ENCODE peak calls at places on chromosomes 2 and 18, in nine cellular contexts. One of them, this sample, is unnamed.

GRCh38 chr2:225429718-225430117 is 30.2 kb downstream of the NYAP2 start:
- DNase-seq in tibial nerve: no peak
- DNase-seq in lower leg skin: no peak
- DNase-seq in H1: no peak
- DNase-seq in body of pancreas: peak; percentile 53
- DNase-seq in sigmoid colon: no peak
- DNase-seq in HCT116: no peak
- DNase-seq in Peyer's patch: no peak
- DNase-seq in IMR-90: peak; percentile 0
- DNase-seq in this sample: no peak

GRCh38 chr18:32930695-32931301 is 158.0 kb upstream of the KLHL14 start:
- DNase-seq in Peyer's patch: no peak
- DNase-seq in lower leg skin: no peak
- DNase-seq in H1: no peak
- DNase-seq in HCT116: peak; percentile 2
- DNase-seq in tibial nerve: no peak
- DNase-seq in sigmoid colon: no peak
- DNase-seq in IMR-90: peak; percentile 60
- DNase-seq in body of pancreas: no peak
- DNase-seq in this sample: no peak

GRCh38 chr18:24992491-24992890 is 359.5 kb downstream of the ZNF521 start:
- DNase-seq in sigmoid colon: no peak
- DNase-seq in tibial nerve: no peak
- DNase-seq in body of pancreas: no peak
- DNase-seq in IMR-90: peak; percentile 55
- DNase-seq in Peyer's patch: no peak
- DNase-seq in H1: no peak
- DNase-seq in HCT116: no peak
- DNase-seq in lower leg skin: no peak
- DNase-seq in this sample: no peak

GRCh38 chr2:128667391-128667790 is 348.7 kb upstream of the HS6ST1 start:
- DNase-seq in H1: no peak
- DNase-seq in sigmoid colon: no peak
- DNase-seq in HCT116: no peak
- DNase-seq in lower leg skin: peak; percentile 0
- DNase-seq in body of pancreas: no peak
- DNase-seq in Peyer's patch: no peak
- DNase-seq in tibial nerve: no peak
- DNase-seq in IMR-90: no peak
- DNase-seq in this sample: no peak

GRCh38 chr18:49608892-49609291 is 47.0 kb downstream of the LIPG start:
- DNase-seq in body of pancreas: no peak
- DNase-seq in lower leg skin: no peak
- DNase-seq in sigmoid colon: no peak
- DNase-seq in HCT116: no peak
- DNase-seq in IMR-90: no peak
- DNase-seq in H1: no peak
- DNase-seq in Peyer's patch: no peak
- DNase-seq in tibial nerve: no peak
- DNase-seq in this sample: no peak

GRCh38 chr2:225112362-225113111 is 70.3 kb upstream of the DOCK10 start:
- DNase-seq in sigmoid colon: no peak
- DNase-seq in body of pancreas: no peak
- DNase-seq in HCT116: no peak
- DNase-seq in Peyer's patch: no peak
- DNase-seq in H1: no peak
- DNase-seq in tibial nerve: no peak
- DNase-seq in lower leg skin: no peak
- DNase-seq in IMR-90: no peak
- DNase-seq in this sample: no peak

GRCh38 chr18:79283341-79283879 is 112.3 kb upstream of the NFATC1 start:
- DNase-seq in tibial nerve: no peak
- DNase-seq in H1: no peak
- DNase-seq in IMR-90: no peak
- DNase-seq in Peyer's patch: no peak
- DNase-seq in sigmoid colon: no peak
- DNase-seq in body of pancreas: no peak
- DNase-seq in HCT116: no peak
- DNase-seq in lower leg skin: no peak
- DNase-seq in this sample: no peak

GRCh38 chr2:19860022-19860421 is 41.8 kb downstream of the TTC32 start:
- DNase-seq in body of pancreas: no peak
- DNase-seq in tibial nerve: no peak
- DNase-seq in Peyer's patch: no peak
- DNase-seq in sigmoid colon: peak; percentile 81
- DNase-seq in lower leg skin: peak; percentile 42
- DNase-seq in HCT116: no peak
- DNase-seq in IMR-90: peak; percentile 85
- DNase-seq in H1: no peak
- DNase-seq in this sample: no peak

GRCh38 chr18:8912348-8913057 is 190.0 kb upstream of the NDUFV2 start:
- DNase-seq in H1: no peak
- DNase-seq in tibial nerve: no peak
- DNase-seq in IMR-90: no peak
- DNase-seq in HCT116: no peak
- DNase-seq in lower leg skin: no peak
- DNase-seq in Peyer's patch: peak; percentile 54
- DNase-seq in body of pancreas: no peak
- DNase-seq in sigmoid colon: no peak
- DNase-seq in this sample: no peak

GRCh38 chr2:65129276-65129612 is 662 bp downstream of the RAB1A start:
- DNase-seq in sigmoid colon: no peak
- DNase-seq in lower leg skin: no peak
- DNase-seq in H1: no peak
- DNase-seq in body of pancreas: no peak
- DNase-seq in HCT116: no peak
- DNase-seq in Peyer's patch: no peak
- DNase-seq in tibial nerve: no peak
- DNase-seq in IMR-90: no peak
- DNase-seq in this sample: no peak

GRCh38 chr2:28346587-28346986 is 46.1 kb upstream of the FOSL2 start:
- DNase-seq in H1: no peak
- DNase-seq in tibial nerve: no peak
- DNase-seq in Peyer's patch: no peak
- DNase-seq in sigmoid colon: peak; percentile 76
- DNase-seq in IMR-90: peak; percentile 89
- DNase-seq in body of pancreas: no peak
- DNase-seq in lower leg skin: no peak
- DNase-seq in HCT116: no peak
- DNase-seq in this sample: no peak

GRCh38 chr2:239292956-239293355 is 107.9 kb downstream of the HDAC4 start:
- DNase-seq in lower leg skin: no peak
- DNase-seq in HCT116: no peak
- DNase-seq in tibial nerve: no peak
- DNase-seq in Peyer's patch: peak; percentile 22
- DNase-seq in body of pancreas: no peak
- DNase-seq in IMR-90: no peak
- DNase-seq in sigmoid colon: peak; percentile 67
- DNase-seq in H1: no peak
- DNase-seq in this sample: peak; percentile 12

GRCh38 chr2:239290618-239291504 is 110.0 kb downstream of the HDAC4 start:
- DNase-seq in Peyer's patch: peak; percentile 41
- DNase-seq in lower leg skin: no peak
- DNase-seq in IMR-90: no peak
- DNase-seq in tibial nerve: no peak
- DNase-seq in H1: no peak
- DNase-seq in HCT116: no peak
- DNase-seq in body of pancreas: peak; percentile 8
- DNase-seq in sigmoid colon: peak; percentile 85
- DNase-seq in this sample: peak; percentile 11

GRCh38 chr2:239292531-239292930 is 108.3 kb downstream of the HDAC4 start:
- DNase-seq in HCT116: no peak
- DNase-seq in H1: no peak
- DNase-seq in tibial nerve: no peak
- DNase-seq in lower leg skin: no peak
- DNase-seq in IMR-90: no peak
- DNase-seq in Peyer's patch: no peak
- DNase-seq in sigmoid colon: no peak
- DNase-seq in body of pancreas: no peak
- DNase-seq in this sample: no peak

GRCh38 chr2:239293450-239294430 is 107.1 kb downstream of the HDAC4 start:
- DNase-seq in IMR-90: no peak
- DNase-seq in H1: no peak
- DNase-seq in Peyer's patch: peak; percentile 49
- DNase-seq in body of pancreas: peak; percentile 5
- DNase-seq in lower leg skin: no peak
- DNase-seq in HCT116: no peak
- DNase-seq in tibial nerve: no peak
- DNase-seq in sigmoid colon: peak; percentile 67
- DNase-seq in this sample: no peak

DNA sequence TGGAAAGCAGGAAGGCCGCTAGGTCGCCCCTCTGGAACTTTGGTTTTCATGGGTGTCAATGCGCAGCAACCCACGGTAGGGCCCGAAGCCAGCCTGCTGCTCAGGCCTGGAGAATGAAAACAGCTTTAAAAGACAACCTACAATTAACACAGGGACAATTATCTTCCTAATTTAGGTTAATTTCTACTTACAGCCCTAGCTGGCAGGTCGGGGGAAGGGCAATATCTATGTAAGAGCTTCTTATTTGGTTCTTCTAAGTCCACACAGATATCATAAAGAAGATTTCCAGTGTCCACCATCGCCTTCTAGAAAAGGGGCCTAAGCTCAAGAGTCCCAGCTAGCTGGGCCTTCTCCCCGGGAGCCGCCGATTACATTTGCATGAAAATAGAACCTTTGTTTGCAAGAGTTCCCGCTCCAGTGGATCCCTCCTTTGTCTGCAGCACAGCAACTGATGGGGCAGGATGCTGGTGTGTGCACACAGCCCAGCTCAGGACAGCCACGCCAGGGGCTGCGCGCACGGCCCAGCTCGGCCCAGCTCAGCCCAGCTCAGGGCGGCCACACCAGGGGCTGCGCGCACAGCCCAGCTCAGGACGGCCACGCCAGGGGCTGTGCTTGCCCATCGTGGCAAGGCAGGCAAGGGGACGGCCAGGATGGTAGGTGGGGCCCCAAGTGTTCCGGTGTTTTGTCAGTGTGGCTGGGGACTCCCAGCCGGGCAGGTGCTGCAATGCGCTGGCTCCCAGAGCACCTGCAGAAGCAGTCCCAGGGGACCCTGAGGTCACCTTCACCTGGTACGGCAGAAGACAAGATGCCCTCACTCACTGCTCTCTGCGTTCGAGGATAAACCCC is 109.1 kb downstream of the HDAC4 start:
- DNase-seq in IMR-90: no peak
- DNase-seq in body of pancreas: peak; percentile 11
- DNase-seq in Peyer's patch: peak; percentile 41
- DNase-seq in HCT116: no peak
- DNase-seq in sigmoid colon: peak; percentile 61
- DNase-seq in lower leg skin: no peak
- DNase-seq in tibial nerve: no peak
- DNase-seq in H1: peak; percentile 78
- DNase-seq in this sample: no peak
- TF ChIP-seq POLR2A in IMR-90: no peak
- TF ChIP-seq POLR2A in body of pancreas: no peak
- TF ChIP-seq POLR2A in Peyer's patch: no peak
- TF ChIP-seq POLR2A in HCT116: no peak
- TF ChIP-seq POLR2A in sigmoid colon: no peak
- TF ChIP-seq POLR2A in lower leg skin: no peak
- TF ChIP-seq POLR2A in tibial nerve: no peak
- TF ChIP-seq POLR2A in H1: peak; percentile 56
- TF ChIP-seq POLR2A in this sample: no peak

DNA sequence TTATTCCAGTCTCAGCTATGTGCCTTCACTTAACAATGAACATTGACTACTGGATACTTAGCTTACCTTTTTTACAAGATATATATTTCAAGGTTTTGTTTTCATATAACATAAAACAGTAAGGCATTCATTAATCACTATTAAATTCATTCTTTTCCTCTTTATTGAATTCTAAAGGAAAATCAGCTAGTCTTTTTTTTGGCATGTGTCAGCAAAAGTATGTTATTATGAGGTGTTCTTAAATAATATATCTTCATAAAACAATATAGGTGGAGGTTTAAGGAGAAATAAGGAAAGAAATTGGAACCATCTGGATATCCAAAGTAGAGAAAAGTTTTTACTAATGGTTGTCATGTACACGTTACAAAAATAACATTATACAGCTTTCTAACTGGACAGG is 472.6 kb downstream of the ARHGAP15 start:
- DNase-seq in body of pancreas: no peak
- DNase-seq in Peyer's patch: no peak
- DNase-seq in tibial nerve: no peak
- DNase-seq in IMR-90: no peak
- DNase-seq in HCT116: no peak
- DNase-seq in lower leg skin: no peak
- DNase-seq in sigmoid colon: no peak
- DNase-seq in H1: no peak
- DNase-seq in this sample: no peak
- H3K4me3 ChIP-seq in body of pancreas: no peak overlapping the region
- H3K4me3 ChIP-seq in Peyer's patch: no peak overlapping the region
- H3K4me3 ChIP-seq in tibial nerve: no peak overlapping the region
- H3K4me3 ChIP-seq in IMR-90: no peak overlapping the region
- H3K4me3 ChIP-seq in HCT116: no peak overlapping the region
- H3K4me3 ChIP-seq in lower leg skin: no peak overlapping the region
- H3K4me3 ChIP-seq in sigmoid colon: no peak overlapping the region
- H3K4me3 ChIP-seq in H1: no peak overlapping the region
- H3K4me3 ChIP-seq in this sample: no peak overlapping the region

GRCh38 chr2:164717000-164717597 is 95.8 kb upstream of the GRB14 start:
- DNase-seq in body of pancreas: no peak
- DNase-seq in HCT116: peak; percentile 10
- DNase-seq in Peyer's patch: no peak
- DNase-seq in H1: no peak
- DNase-seq in IMR-90: peak; percentile 35
- DNase-seq in tibial nerve: peak; percentile 28
- DNase-seq in lower leg skin: no peak
- DNase-seq in sigmoid colon: no peak
- DNase-seq in this sample: no peak
- TF ChIP-seq CTCF in body of pancreas: peak; percentile 81
- TF ChIP-seq CTCF in HCT116: peak; percentile 46
- TF ChIP-seq CTCF in Peyer's patch: peak; percentile 62
- TF ChIP-seq CTCF in H1: no peak
- TF ChIP-seq CTCF in IMR-90: peak; percentile 70
- TF ChIP-seq CTCF in tibial nerve: peak; percentile 47
- TF ChIP-seq CTCF in lower leg skin: no peak
- TF ChIP-seq CTCF in sigmoid colon: peak; percentile 42
- TF ChIP-seq CTCF in this sample: peak; percentile 40

DNA sequence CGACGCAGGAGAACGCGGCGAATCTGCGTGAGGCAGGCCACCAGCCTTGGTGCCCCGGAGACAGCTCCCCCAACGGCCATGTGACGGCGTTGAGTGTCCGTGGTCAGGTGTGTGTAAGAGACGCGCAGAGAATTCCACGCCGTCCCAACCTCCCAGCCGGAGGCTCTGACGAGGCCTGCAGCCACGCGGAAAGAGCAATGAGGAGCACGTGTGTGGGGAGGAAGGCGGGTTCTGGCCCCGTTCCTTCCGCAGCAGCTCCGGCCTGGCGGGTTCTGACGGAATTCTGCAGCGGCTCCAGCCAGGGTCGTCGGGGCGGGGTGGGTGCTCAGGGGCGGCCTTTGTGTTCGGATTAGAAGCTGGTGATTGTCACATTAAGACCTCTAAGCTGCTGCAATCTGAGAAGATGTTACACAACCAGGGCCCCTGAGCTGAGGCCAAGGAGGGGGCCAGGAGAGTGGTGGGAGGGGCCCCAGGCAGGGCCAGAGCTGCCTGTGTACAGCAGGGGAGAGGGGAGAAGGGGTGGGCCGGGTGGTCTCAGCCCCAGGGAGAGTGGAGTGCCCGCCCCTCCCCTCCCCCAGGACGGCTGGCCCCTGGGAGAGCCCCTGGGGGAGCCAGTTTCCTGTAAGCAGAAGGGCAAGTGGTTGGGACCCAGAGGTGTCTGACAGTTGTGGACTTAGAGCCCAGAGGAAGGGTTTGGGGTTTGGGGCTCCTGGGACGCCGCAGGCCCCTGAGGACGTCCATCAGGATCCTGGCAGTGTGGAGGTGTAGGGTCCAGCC is 5.1 kb upstream of the GAL3ST2 start:
- DNase-seq in IMR-90: peak; percentile 17
- DNase-seq in Peyer's patch: peak; percentile 55
- DNase-seq in tibial nerve: peak; percentile 28
- DNase-seq in lower leg skin: no peak
- DNase-seq in H1: no peak
- DNase-seq in body of pancreas: no peak
- DNase-seq in HCT116: no peak
- DNase-seq in sigmoid colon: peak; percentile 81
- DNase-seq in this sample: peak; percentile 63
- TF ChIP-seq POLR2A in IMR-90: no peak
- TF ChIP-seq POLR2A in Peyer's patch: no peak
- TF ChIP-seq POLR2A in tibial nerve: no peak
- TF ChIP-seq POLR2A in lower leg skin: no peak
- TF ChIP-seq POLR2A in H1: no peak
- TF ChIP-seq POLR2A in body of pancreas: no peak
- TF ChIP-seq POLR2A in HCT116: no peak
- TF ChIP-seq POLR2A in sigmoid colon: no peak
- TF ChIP-seq POLR2A in this sample: no peak

This sample was measured in uterus.